ENCODE peak calls at places on chromosomes 3 and 15, in six cellular contexts. O is stimulated activated CD8-positive, alpha-beta memory T cell treated with anti-CD3 and anti-CD28 coated beads, Interleukin-15, amount 100 ng/mL, for 1 hour; X is KG1; R is EH; Q is IMR-90; L is activated T-helper 1 cell treated with Interleukin-2 at 50 U/mL for 16 hours. W is an unnamed sample.

GRCh38 chr3:29186982-29187718 is 93.7 kb upstream of the RBMS3 start:
- DNase-seq in O (no peak), X (no peak), R (peak), Q (peak), L (no peak), W (no peak)

GRCh38 chr15:71186971-71187960 is 72.0 kb downstream of the THSD4 start:
- DNase-seq in O (no peak), X (no peak), R (no peak), Q (no peak), L (no peak), W (no peak)

GRCh38 chr3:57927916-57928315 is 80.3 kb upstream of the FLNB start:
- DNase-seq in O (no peak), X (no peak), R (peak), Q (peak), L (no peak), W (no peak)

GRCh38 chr3:29363110-29363509 is 82.2 kb downstream of the RBMS3 start:
- DNase-seq in O (no peak), X (no peak), R (no peak), Q (no peak), L (no peak), W (no peak)

GRCh38 chr3:10116138-10116460 is 624 bp downstream of the BRK1 start:
- DNase-seq in O (no peak), X (no peak), R (peak), Q (peak), L (no peak), W (no peak)

GRCh38 chr3:31953636-31954035 is 27.4 kb downstream of the OSBPL10 start:
- DNase-seq in O (no peak), X (no peak), R (no peak), Q (no peak), L (no peak), W (no peak)

GRCh38 chr3:13493867-13494441 is 13.8 kb downstream of the HDAC11 start:
- DNase-seq in O (no peak), X (no peak), R (no peak), Q (no peak), L (no peak), W (no peak)

GRCh38 chr3:195441476-195441970 is 1.3 kb downstream of the ACAP2 start:
- DNase-seq in O (no peak), X (peak), R (no peak), Q (peak), L (no peak), W (no peak)

GRCh38 chr3:78516437-78516836 is 1251.4 kb downstream of the ROBO1 start:
- DNase-seq in O (no peak), X (no peak), R (no peak), Q (no peak), L (no peak), W (no peak)

GRCh38 chr3:73493543-73494314 is 131.0 kb downstream of the PDZRN3 start:
- DNase-seq in O (no peak), X (no peak), R (peak), Q (peak), L (no peak), W (no peak)

GRCh38 chr15:64877435-64877834 is 34.3 kb upstream of the ANKDD1A start:
- DNase-seq in O (no peak), X (no peak), R (peak), Q (no peak), L (no peak), W (no peak)

GRCh38 chr15:66611257-66612053 is 45.7 kb upstream of the LCTL start:
- DNase-seq in O (no peak), X (no peak), R (no peak), Q (no peak), L (no peak), W (no peak)

GRCh38 chr3:197552198-197552597 is 3.6 kb downstream of the BDH1 start:
- DNase-seq in O (no peak), X (no peak), R (no peak), Q (no peak), L (no peak), W (no peak)

GRCh38 chr3:60746690-60747416 is 504.4 kb downstream of the FHIT start:
- DNase-seq in O (no peak), X (no peak), R (peak), Q (peak), L (no peak), W (no peak)

GRCh38 chr3:74897006-74897405 is 282.5 kb upstream of the CNTN3 start:
- DNase-seq in O (no peak), X (no peak), R (peak), Q (no peak), L (no peak), W (no peak)

GRCh38 chr3:192481638-192482037 is 245.7 kb downstream of the FGF12 start:
- DNase-seq in O (no peak), X (no peak), R (peak), Q (peak), L (no peak), W (no peak)

GRCh38 chr15:100635406-100636071 is 33.1 kb downstream of the ASB7 start:
- DNase-seq in O (no peak), X (no peak), R (no peak), Q (no peak), L (no peak), W (no peak)

GRCh38 chr3:82178291-82178690 is 416.8 kb upstream of the GBE1 start:
- DNase-seq in O (no peak), X (no peak), R (no peak), Q (no peak), L (no peak), W (no peak)

GRCh38 chr15:66523926-66524325 is 18.8 kb downstream of the ZWILCH start:
- DNase-seq in O (no peak), X (no peak), R (no peak), Q (no peak), L (no peak), W (no peak)

GRCh38 chr3:156814295-156814694 is 11.9 kb upstream of the LEKR1 start:
- DNase-seq in O (no peak), X (no peak), R (no peak), Q (no peak), L (no peak), W (no peak)

GRCh38 chr3:4740397-4741105 is 238.7 kb upstream of the BHLHE40 start:
- DNase-seq in O (no peak), X (no peak), R (no peak), Q (no peak), L (no peak), W (no peak)

GRCh38 chr15:38589502-38589901 is 24.9 kb upstream of the RASGRP1 start:
- DNase-seq in O (no peak), X (no peak), R (peak), Q (peak), L (no peak), W (no peak)

GRCh38 chr3:104785966-104786365 is 580.7 kb upstream of the ALCAM start:
- DNase-seq in O (no peak), X (no peak), R (no peak), Q (peak), L (no peak), W (no peak)

GRCh38 chr15:34760909-34761308 is 6.1 kb upstream of the GJD2 start:
- DNase-seq in O (no peak), X (no peak), R (no peak), Q (no peak), L (no peak), W (no peak)

GRCh38 chr15:69784808-69785550 is 312.7 kb downstream of the TLE3 start:
- DNase-seq in O (no peak), X (no peak), R (peak), Q (peak), L (no peak), W (no peak)

GRCh38 chr3:98003306-98003969 is 31.2 kb upstream of the RIOX2 start:
- DNase-seq in O (no peak), X (peak), R (no peak), Q (no peak), L (no peak), W (no peak)

GRCh38 chr3:50554553-50554952 is 13.0 kb downstream of the C3orf18 start:
- DNase-seq in O (no peak), X (no peak), R (no peak), Q (no peak), L (no peak), W (no peak)

GRCh38 chr3:23162939-23163338 is 40.2 kb upstream of the UBE2E2 start:
- DNase-seq in O (no peak), X (no peak), R (no peak), Q (no peak), L (no peak), W (no peak)

GRCh38 chr3:52468336-52468735 is 12.9 kb downstream of the NISCH start:
- DNase-seq in O (no peak), X (no peak), R (peak), Q (no peak), L (no peak), W (no peak)

GRCh38 chr3:14905055-14905657 is 42.2 kb upstream of the NR2C2 start:
- DNase-seq in O (no peak), X (no peak), R (no peak), Q (no peak), L (no peak), W (no peak)

GRCh38 chr3:53525765-53526761 is 31.7 kb downstream of the CACNA1D start:
- DNase-seq in O (no peak), X (no peak), R (peak), Q (no peak), L (no peak), W (no peak)

GRCh38 chr15:69718916-69719315 is 266.3 kb downstream of the RPLP1 start:
- DNase-seq in O (no peak), X (no peak), R (no peak), Q (no peak), L (no peak), W (no peak)

GRCh38 chr3:169591983-169592644 is 71.4 kb downstream of the MECOM start:
- DNase-seq in O (no peak), X (no peak), R (no peak), Q (peak), L (no peak), W (no peak)

GRCh38 chr3:152471814-152472605 is 203.3 kb downstream of the MBNL1 start:
- DNase-seq in O (peak), X (peak), R (peak), Q (peak), L (peak), W (peak)

W was measured in activated T-helper 9 cell treated with anti-CD3 and anti-CD28 coated beads, Interleukin-2, amount 50 U/mL, for 16 hours.